ENCODE peak calls at places on chromosomes 2 and 18, in five cellular contexts. T is colonic mucosa, Q is NCI-H345, D is Karpas-422, K is natural killer cell. H is an unnamed sample.

GRCh38 chr2:146821836-146822316 is 1023.0 kb upstream of the ACVR2A start:
- DNase-seq in D (no peak), Q (no peak), K (no peak), T (no peak), H (no peak)

GRCh38 chr2:239548491-239548890 is 147.7 kb upstream of the HDAC4 start:
- DNase-seq in D (no peak), K (no peak), Q (no peak), T (no peak), H (peak)

GRCh38 chr2:100213595-100213994 is 71.2 kb upstream of the AFF3 start:
- DNase-seq in K (no peak), D (no peak), T (no peak), Q (no peak), H (peak)

GRCh38 chr2:2743164-2743571 is 412.1 kb upstream of the MYT1L start:
- DNase-seq in Q (peak), T (peak), K (no peak), D (no peak), H (peak)

GRCh38 chr2:1839066-1839756 is 94.9 kb upstream of the PXDN start:
- DNase-seq in T (no peak), Q (no peak), K (no peak), D (peak), H (no peak)

GRCh38 chr2:112674229-112674628 is 28.5 kb downstream of the SLC20A1 start:
- DNase-seq in K (no peak), T (peak), D (no peak), Q (no peak), H (peak)

GRCh38 chr2:165273176-165273575 is 34.0 kb downstream of the SCN2A start:
- DNase-seq in T (no peak), Q (no peak), K (no peak), D (no peak), H (no peak)

GRCh38 chr2:20623741-20624155 is 27.1 kb downstream of the HS1BP3 start:
- DNase-seq in T (no peak), D (no peak), Q (no peak), K (no peak), H (no peak)

GRCh38 chr2:218852911-218853667 is 6.5 kb upstream of the WNT6 start:
- DNase-seq in T (peak), K (peak), Q (peak), D (peak), H (peak)

GRCh38 chr2:1556776-1557466 is 143.7 kb downstream of the TPO start:
- DNase-seq in Q (no peak), T (no peak), D (no peak), K (no peak), H (no peak)

GRCh38 chr2:233301811-233302210 is 5.8 kb upstream of the SAG start:
- DNase-seq in D (no peak), T (no peak), K (no peak), Q (no peak), H (no peak)

GRCh38 chr18:3441290-3441689 is 8.7 kb upstream of the TGIF1 start:
- DNase-seq in D (no peak), K (no peak), T (peak), Q (peak), H (peak)

GRCh38 chr2:217907266-217907665 is 95.5 kb downstream of the TNS1 start:
- DNase-seq in D (no peak), K (no peak), Q (no peak), T (no peak), H (no peak)

GRCh38 chr2:9699139-9699823 is 68.5 kb upstream of the YWHAQ start:
- DNase-seq in D (no peak), T (no peak), Q (no peak), K (no peak), H (no peak)

GRCh38 chr2:25230128-25230527 is 61.7 kb upstream of the POMC start:
- DNase-seq in Q (peak), D (no peak), T (no peak), K (no peak), H (no peak)

GRCh38 chr2:127254386-127254981 is 34.4 kb upstream of the CYP27C1 start:
- DNase-seq in T (no peak), D (no peak), Q (no peak), K (no peak), H (no peak)

GRCh38 chr18:58314284-58314683 is 270.3 kb downstream of the NEDD4L start:
- DNase-seq in T (no peak), K (no peak), Q (no peak), D (no peak), H (no peak)

GRCh38 chr2:43127208-43127940 is 99.0 kb downstream of the ZFP36L2 start:
- DNase-seq in T (peak), Q (no peak), K (peak), D (peak), H (peak)

GRCh38 chr2:213119061-213119809 is 32.2 kb downstream of the IKZF2 start:
- DNase-seq in D (no peak), K (peak), Q (no peak), T (no peak), H (no peak)

GRCh38 chr2:21037671-21038108 is 6.2 kb downstream of the APOB start:
- DNase-seq in Q (no peak), K (no peak), D (no peak), T (no peak), H (no peak)

GRCh38 chr2:240687045-240687740 is 4.5 kb upstream of the AQP12A start:
- DNase-seq in D (no peak), K (no peak), T (no peak), Q (no peak), H (no peak)

GRCh38 chr18:3250237-3251107 is 2.9 kb downstream of the MYL12A start:
- DNase-seq in Q (no peak), K (no peak), D (no peak), T (peak), H (no peak)

GRCh38 chr2:39871291-39871761 is 92.3 kb upstream of the THUMPD2 start:
- DNase-seq in K (no peak), Q (no peak), D (no peak), T (no peak), H (no peak)

GRCh38 chr2:44120428-44120827 is 48.2 kb upstream of the PPM1B start:
- DNase-seq in T (no peak), K (no peak), D (no peak), Q (no peak), H (no peak)

GRCh38 chr2:72953976-72954375 is 36.7 kb downstream of the EMX1 start:
- DNase-seq in Q (no peak), K (no peak), D (no peak), T (no peak), H (no peak)

GRCh38 chr2:72539145-72539552 is 286.7 kb downstream of the EXOC6B start:
- DNase-seq in K (no peak), Q (no peak), D (no peak), T (no peak), H (no peak)

GRCh38 chr2:127173073-127173472 is 47.0 kb downstream of the CYP27C1 start:
- DNase-seq in K (no peak), Q (no peak), D (no peak), T (no peak), H (no peak)

GRCh38 chr18:58183226-58183625 is 139.2 kb downstream of the NEDD4L start:
- DNase-seq in D (no peak), K (no peak), T (no peak), Q (peak), H (peak)

GRCh38 chr2:25310965-25311865 is 30.5 kb downstream of the DNMT3A start:
- DNase-seq in Q (peak), D (no peak), K (no peak), T (peak), H (peak)

GRCh38 chr2:48600204-48600813 is 17.3 kb upstream of the GTF2A1L start:
- DNase-seq in K (no peak), D (peak), T (no peak), Q (peak), H (no peak)

GRCh38 chr18:8744038-8744437 is 38.7 kb downstream of the MTCL1 start:
- DNase-seq in D (no peak), T (no peak), K (no peak), Q (no peak), H (no peak)

GRCh38 chr2:30139131-30139870 is 7.5 kb upstream of the YPEL5 start:
- DNase-seq in K (no peak), Q (no peak), D (no peak), T (no peak), H (no peak)

GRCh38 chr2:191545361-191545760 is 132.6 kb upstream of the NABP1 start:
- DNase-seq in D (no peak), K (no peak), Q (no peak), T (no peak), H (no peak)

GRCh38 chr18:3983351-3983969 is 471.6 kb downstream of the DLGAP1 start:
- DNase-seq in D (no peak), K (no peak), Q (no peak), T (no peak), H (no peak)

GRCh38 chr18:48031641-48032040 is 101.2 kb upstream of the SMAD2 start:
- DNase-seq in Q (no peak), K (peak), T (no peak), D (no peak), H (peak)

GRCh38 chr2:122634261-122634660 is 878.8 kb downstream of the TSN start:
- DNase-seq in D (no peak), Q (no peak), K (no peak), T (no peak), H (no peak)

GRCh38 chr18:10736984-10737383 is 211.2 kb downstream of the NAPG start:
- DNase-seq in Q (no peak), D (peak), K (no peak), T (no peak), H (no peak)

H was measured in left colon.